ENCODE peak calls at places on chromosomes 7 and 10, in four cellular contexts. C, H, V and N are unnamed samples.

GRCh38 chr10:110797416-110797815 is 74.3 kb upstream of the PDCD4 start:
- DNase-seq in C (no peak), H (no peak), V (no peak), N (no peak)

GRCh38 chr7:140192176-140192575 is 15.4 kb upstream of the KDM7A start:
- DNase-seq in C (no peak), H (no peak), V (no peak), N (no peak)

GRCh38 chr7:69060516-69060915 is 537.8 kb upstream of the AUTS2 start:
- DNase-seq in C (no peak), H (no peak), V (no peak), N (no peak)

GRCh38 chr10:121113385-121113696 is 262.2 kb downstream of the WDR11 start:
- DNase-seq in C (no peak), H (no peak), V (no peak), N (no peak)

GRCh38 chr10:44897049-44897448 is 14.1 kb upstream of the TMEM72 start:
- DNase-seq in C (no peak), H (no peak), V (no peak), N (no peak)

GRCh38 chr10:24353319-24353718 is 144.4 kb downstream of the KIAA1217 start:
- DNase-seq in C (no peak), H (no peak), V (no peak), N (no peak)

GRCh38 chr7:107118109-107118900 is 50.5 kb upstream of the HBP1 start:
- DNase-seq in C (no peak), H (no peak), V (no peak), N (no peak)

GRCh38 chr7:21939136-21939857 is 6.4 kb downstream of the CDCA7L start:
- DNase-seq in C (no peak), H (no peak), V (no peak), N (no peak)

GRCh38 chr10:125373546-125373945 is 213.2 kb upstream of the CTBP2 start:
- DNase-seq in C (no peak), H (no peak), V (no peak), N (no peak)

GRCh38 chr10:30829921-30830671 is 200.5 kb upstream of the LYZL2 start:
- DNase-seq in C (no peak), H (no peak), V (peak), N (no peak)

GRCh38 chr7:2504128-2504817 is 15.3 kb upstream of the LFNG start:
- DNase-seq in C (no peak), H (no peak), V (no peak), N (no peak)